ENCODE peak calls at places on chromosomes 2 and 18, in seven cellular contexts. One of them, this sample, is unnamed.
A peak's percentile ranks its signal among the peaks of the same experiment; 100 is the strongest.

GRCh38 chr2:175976758-175977157 is 25.3 kb downstream of the LNPK start:
- DNase-seq in sigmoid colon: no peak
- DNase-seq in spleen: no peak
- DNase-seq in body of pancreas: no peak
- DNase-seq in IMR-90: peak; percentile 52
- DNase-seq in CD8-positive, alpha-beta memory T cell: no peak
- DNase-seq in adrenal gland: no peak
- DNase-seq in this sample: no peak

GRCh38 chr18:53219853-53220252 is 879.9 kb downstream of the DCC start:
- DNase-seq in sigmoid colon: no peak
- DNase-seq in spleen: no peak
- DNase-seq in body of pancreas: no peak
- DNase-seq in IMR-90: no peak
- DNase-seq in CD8-positive, alpha-beta memory T cell: no peak
- DNase-seq in adrenal gland: no peak
- DNase-seq in this sample: no peak

GRCh38 chr2:52536929-52537460 is 1230.6 kb upstream of the CHAC2 start:
- DNase-seq in sigmoid colon: no peak
- DNase-seq in spleen: no peak
- DNase-seq in body of pancreas: no peak
- DNase-seq in IMR-90: peak; percentile 51
- DNase-seq in CD8-positive, alpha-beta memory T cell: no peak
- DNase-seq in adrenal gland: no peak
- DNase-seq in this sample: peak; percentile 42

GRCh38 chr2:107136749-107137148 is 250.8 kb upstream of the ST6GAL2 start:
- DNase-seq in sigmoid colon: no peak
- DNase-seq in spleen: no peak
- DNase-seq in body of pancreas: no peak
- DNase-seq in IMR-90: no peak
- DNase-seq in CD8-positive, alpha-beta memory T cell: no peak
- DNase-seq in adrenal gland: no peak
- DNase-seq in this sample: no peak

GRCh38 chr2:95073856-95074662 is 47.5 kb downstream of the MRPS5 start:
- DNase-seq in sigmoid colon: no peak
- DNase-seq in spleen: no peak
- DNase-seq in body of pancreas: no peak
- DNase-seq in IMR-90: no peak
- DNase-seq in CD8-positive, alpha-beta memory T cell: no peak
- DNase-seq in adrenal gland: no peak
- DNase-seq in this sample: no peak

GRCh38 chr2:159096896-159097295 is 128.5 kb downstream of the TANC1 start:
- DNase-seq in sigmoid colon: no peak
- DNase-seq in spleen: no peak
- DNase-seq in body of pancreas: no peak
- DNase-seq in IMR-90: no peak
- DNase-seq in CD8-positive, alpha-beta memory T cell: no peak
- DNase-seq in adrenal gland: no peak
- DNase-seq in this sample: no peak

GRCh38 chr2:65228249-65228750 is 669 bp downstream of the ACTR2 start:
- DNase-seq in sigmoid colon: no peak
- DNase-seq in spleen: no peak
- DNase-seq in body of pancreas: no peak
- DNase-seq in IMR-90: peak; percentile 39
- DNase-seq in CD8-positive, alpha-beta memory T cell: peak; percentile 61
- DNase-seq in adrenal gland: no peak
- DNase-seq in this sample: no peak

GRCh38 chr2:177254433-177255226 is 9.9 kb downstream of the NFE2L2 start:
- DNase-seq in sigmoid colon: peak; percentile 67
- DNase-seq in spleen: no peak
- DNase-seq in body of pancreas: peak; percentile 39
- DNase-seq in IMR-90: peak; percentile 52
- DNase-seq in CD8-positive, alpha-beta memory T cell: no peak
- DNase-seq in adrenal gland: no peak
- DNase-seq in this sample: peak; percentile 65

GRCh38 chr2:240460243-240460630 is 24.8 kb downstream of the GPC1 start:
- DNase-seq in sigmoid colon: peak; percentile 61
- DNase-seq in spleen: peak; percentile 67
- DNase-seq in body of pancreas: no peak
- DNase-seq in IMR-90: no peak
- DNase-seq in CD8-positive, alpha-beta memory T cell: peak; percentile 38
- DNase-seq in adrenal gland: peak; percentile 11
- DNase-seq in this sample: no peak

GRCh38 chr2:16093639-16094447 is 153.5 kb downstream of the MYCN start:
- DNase-seq in sigmoid colon: no peak
- DNase-seq in spleen: no peak
- DNase-seq in body of pancreas: peak; percentile 10
- DNase-seq in IMR-90: no peak
- DNase-seq in CD8-positive, alpha-beta memory T cell: no peak
- DNase-seq in adrenal gland: no peak
- DNase-seq in this sample: no peak

GRCh38 chr18:27715751-27716150 is 461.2 kb downstream of the CDH2 start:
- DNase-seq in sigmoid colon: no peak
- DNase-seq in spleen: no peak
- DNase-seq in body of pancreas: no peak
- DNase-seq in IMR-90: no peak
- DNase-seq in CD8-positive, alpha-beta memory T cell: no peak
- DNase-seq in adrenal gland: no peak
- DNase-seq in this sample: no peak

GRCh38 chr2:230326453-230327417 is at the start of gene SP140L:
- DNase-seq in sigmoid colon: peak; percentile 85
- DNase-seq in spleen: peak; percentile 96
- DNase-seq in body of pancreas: peak; percentile 77
- DNase-seq in IMR-90: peak; percentile 84
- DNase-seq in CD8-positive, alpha-beta memory T cell: peak; percentile 90
- DNase-seq in adrenal gland: peak; percentile 82
- DNase-seq in this sample: no peak

GRCh38 chr18:32289480-32290075 is 99.7 kb downstream of the MEP1B start:
- DNase-seq in sigmoid colon: no peak
- DNase-seq in spleen: no peak
- DNase-seq in body of pancreas: peak; percentile 67
- DNase-seq in IMR-90: peak; percentile 72
- DNase-seq in CD8-positive, alpha-beta memory T cell: no peak
- DNase-seq in adrenal gland: peak; percentile 26
- DNase-seq in this sample: peak; percentile 40

GRCh38 chr2:38147333-38148121 is 71.6 kb upstream of the CYP1B1 start:
- DNase-seq in sigmoid colon: no peak
- DNase-seq in spleen: no peak
- DNase-seq in body of pancreas: no peak
- DNase-seq in IMR-90: peak; percentile 47
- DNase-seq in CD8-positive, alpha-beta memory T cell: no peak
- DNase-seq in adrenal gland: no peak
- DNase-seq in this sample: no peak

GRCh38 chr2:172021955-172022354 is 22.2 kb downstream of the METAP1D start:
- DNase-seq in sigmoid colon: no peak
- DNase-seq in spleen: no peak
- DNase-seq in body of pancreas: no peak
- DNase-seq in IMR-90: peak; percentile 37
- DNase-seq in CD8-positive, alpha-beta memory T cell: no peak
- DNase-seq in adrenal gland: no peak
- DNase-seq in this sample: peak; percentile 27

GRCh38 chr18:28063181-28063790 is 113.6 kb downstream of the CDH2 start:
- DNase-seq in sigmoid colon: no peak
- DNase-seq in spleen: no peak
- DNase-seq in body of pancreas: no peak
- DNase-seq in IMR-90: peak; percentile 48
- DNase-seq in CD8-positive, alpha-beta memory T cell: no peak
- DNase-seq in adrenal gland: no peak
- DNase-seq in this sample: peak; percentile 45

GRCh38 chr2:11722249-11723060 is 24.0 kb upstream of the LPIN1 start:
- DNase-seq in sigmoid colon: no peak
- DNase-seq in spleen: no peak
- DNase-seq in body of pancreas: peak; percentile 35
- DNase-seq in IMR-90: no peak
- DNase-seq in CD8-positive, alpha-beta memory T cell: no peak
- DNase-seq in adrenal gland: no peak
- DNase-seq in this sample: no peak

GRCh38 chr2:54676656-54677055 is 46.8 kb upstream of the EML6 start:
- DNase-seq in sigmoid colon: no peak
- DNase-seq in spleen: no peak
- DNase-seq in body of pancreas: no peak
- DNase-seq in IMR-90: peak; percentile 73
- DNase-seq in CD8-positive, alpha-beta memory T cell: no peak
- DNase-seq in adrenal gland: no peak
- DNase-seq in this sample: no peak

GRCh38 chr18:23784811-23785245 is 95.6 kb downstream of the LAMA3 start:
- DNase-seq in sigmoid colon: no peak
- DNase-seq in spleen: no peak
- DNase-seq in body of pancreas: no peak
- DNase-seq in IMR-90: peak; percentile 93
- DNase-seq in CD8-positive, alpha-beta memory T cell: no peak
- DNase-seq in adrenal gland: no peak
- DNase-seq in this sample: no peak

GRCh38 chr2:141692829-141693228 is 438.0 kb downstream of the LRP1B start:
- DNase-seq in sigmoid colon: no peak
- DNase-seq in spleen: no peak
- DNase-seq in body of pancreas: no peak
- DNase-seq in IMR-90: no peak
- DNase-seq in CD8-positive, alpha-beta memory T cell: no peak
- DNase-seq in adrenal gland: no peak
- DNase-seq in this sample: no peak

GRCh38 chr2:96693286-96694200 is 46.3 kb downstream of the LMAN2L start:
- DNase-seq in sigmoid colon: peak; percentile 57
- DNase-seq in spleen: peak; percentile 32
- DNase-seq in body of pancreas: no peak
- DNase-seq in IMR-90: no peak
- DNase-seq in CD8-positive, alpha-beta memory T cell: no peak
- DNase-seq in adrenal gland: no peak
- DNase-seq in this sample: no peak

GRCh38 chr2:233387225-233387624 is 32.9 kb downstream of the DGKD start:
- DNase-seq in sigmoid colon: peak; percentile 78
- DNase-seq in spleen: no peak
- DNase-seq in body of pancreas: no peak
- DNase-seq in IMR-90: no peak
- DNase-seq in CD8-positive, alpha-beta memory T cell: no peak
- DNase-seq in adrenal gland: no peak
- DNase-seq in this sample: no peak
- H3K4me1 ChIP-seq in sigmoid colon: no peaks in the 10 kb centered on the region
- H3K4me1 ChIP-seq in spleen: peaks cover 71% of the 10 kb centered on the region
- H3K4me1 ChIP-seq in body of pancreas: peaks cover 13% of the 10 kb centered on the region
- H3K4me1 ChIP-seq in IMR-90: peaks cover 24% of the 10 kb centered on the region
- H3K4me1 ChIP-seq in CD8-positive, alpha-beta memory T cell: peaks cover 54% of the 10 kb centered on the region
- H3K4me1 ChIP-seq in adrenal gland: peaks cover 19% of the 10 kb centered on the region
- H3K4me1 ChIP-seq in this sample: no peaks in the 10 kb centered on the region

DNA sequence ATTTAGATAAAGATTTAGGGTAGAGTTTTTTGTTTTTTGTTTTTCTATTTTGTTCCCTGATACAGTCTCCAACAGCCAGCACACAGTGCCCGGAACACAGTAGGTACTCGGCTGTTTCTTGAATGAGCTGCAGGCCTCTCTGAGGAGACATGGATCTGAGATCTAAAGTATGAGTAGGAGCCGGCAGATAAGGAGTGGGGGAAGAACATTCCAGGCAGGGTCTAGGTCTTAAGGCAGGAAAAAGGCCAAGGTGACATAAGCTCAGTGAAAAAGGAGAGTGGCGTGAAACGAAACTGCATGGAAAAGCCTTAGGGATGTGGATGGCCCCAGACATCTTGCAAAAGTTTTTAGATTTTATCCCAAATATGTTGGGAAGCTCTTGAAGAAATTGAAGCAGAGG is 94.4 kb downstream of the ITGB1BP1 start:
- DNase-seq in sigmoid colon: no peak
- DNase-seq in spleen: no peak
- DNase-seq in body of pancreas: no peak
- DNase-seq in IMR-90: no peak
- DNase-seq in CD8-positive, alpha-beta memory T cell: no peak
- DNase-seq in adrenal gland: no peak
- DNase-seq in this sample: no peak
- H3K4me1 ChIP-seq in sigmoid colon: no peaks in the 10 kb centered on the region
- H3K4me1 ChIP-seq in spleen: peaks cover 15% of the 10 kb centered on the region
- H3K4me1 ChIP-seq in body of pancreas: no peaks in the 10 kb centered on the region
- H3K4me1 ChIP-seq in IMR-90: peaks cover 11% of the 10 kb centered on the region
- H3K4me1 ChIP-seq in CD8-positive, alpha-beta memory T cell: no peaks in the 10 kb centered on the region
- H3K4me1 ChIP-seq in adrenal gland: peaks cover 12% of the 10 kb centered on the region
- H3K4me1 ChIP-seq in this sample: no peaks in the 10 kb centered on the region

DNA sequence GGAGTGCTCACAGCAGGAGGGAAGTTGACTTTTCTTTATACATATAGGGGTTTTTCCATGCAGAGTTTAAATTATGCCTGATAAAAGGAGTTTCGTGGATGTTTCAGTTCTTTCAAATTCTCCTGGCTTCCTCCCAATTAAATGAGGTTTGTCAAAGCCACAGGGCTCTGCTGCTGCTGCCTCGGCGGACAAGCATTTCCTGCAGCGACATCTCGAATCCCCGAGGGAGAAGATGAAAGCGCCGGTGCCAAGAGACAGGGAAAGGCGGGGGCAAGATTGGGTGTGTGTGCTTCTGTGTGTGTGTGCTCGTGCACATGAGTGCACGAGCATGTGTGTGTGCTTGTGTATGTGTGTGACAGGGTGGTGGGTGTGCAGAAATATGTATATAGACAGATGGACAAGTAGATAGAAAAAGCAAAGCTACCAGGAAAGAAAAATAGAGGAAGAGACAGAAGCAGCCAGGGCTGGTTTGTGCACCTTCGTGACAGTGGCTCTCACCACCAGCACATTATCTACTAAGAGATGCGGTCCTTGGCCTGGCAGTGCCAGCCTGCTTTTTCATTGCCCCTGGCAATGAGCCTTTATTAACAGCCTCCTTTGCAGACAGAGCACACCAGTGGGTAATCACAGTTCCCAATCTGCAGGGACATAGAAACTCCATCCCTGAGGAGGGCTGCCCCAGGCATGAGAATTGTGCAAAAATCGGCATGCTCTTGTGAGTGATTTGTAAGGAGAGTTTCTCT is 76.2 kb downstream of the CDK15 start:
- DNase-seq in sigmoid colon: no peak
- DNase-seq in spleen: no peak
- DNase-seq in body of pancreas: no peak
- DNase-seq in IMR-90: peak; percentile 70
- DNase-seq in CD8-positive, alpha-beta memory T cell: no peak
- DNase-seq in adrenal gland: peak; percentile 28
- DNase-seq in this sample: peak; percentile 57
- H3K4me1 ChIP-seq in sigmoid colon: no peaks in the 10 kb centered on the region
- H3K4me1 ChIP-seq in spleen: peaks cover 29% of the 10 kb centered on the region
- H3K4me1 ChIP-seq in body of pancreas: peaks cover 11% of the 10 kb centered on the region
- H3K4me1 ChIP-seq in IMR-90: peaks cover 26% of the 10 kb centered on the region
- H3K4me1 ChIP-seq in CD8-positive, alpha-beta memory T cell: peaks cover 14% of the 10 kb centered on the region
- H3K4me1 ChIP-seq in adrenal gland: peaks cover 22% of the 10 kb centered on the region
- H3K4me1 ChIP-seq in this sample: no peaks in the 10 kb centered on the region

GRCh38 chr2:64222942-64223511 is 78.8 kb upstream of the PELI1 start:
- DNase-seq in sigmoid colon: no peak
- DNase-seq in spleen: no peak
- DNase-seq in body of pancreas: no peak
- DNase-seq in IMR-90: no peak
- DNase-seq in CD8-positive, alpha-beta memory T cell: no peak
- DNase-seq in adrenal gland: no peak
- DNase-seq in this sample: no peak

GRCh38 chr2:64228126-64228678 is 84.0 kb upstream of the PELI1 start:
- DNase-seq in sigmoid colon: peak; percentile 92
- DNase-seq in spleen: peak; percentile 97
- DNase-seq in body of pancreas: peak; percentile 80
- DNase-seq in IMR-90: peak; percentile 53
- DNase-seq in CD8-positive, alpha-beta memory T cell: peak; percentile 53
- DNase-seq in adrenal gland: peak; percentile 78
- DNase-seq in this sample: peak; percentile 90

GRCh38 chr2:64226611-64227010 is 82.4 kb upstream of the PELI1 start:
- DNase-seq in sigmoid colon: no peak
- DNase-seq in spleen: no peak
- DNase-seq in body of pancreas: no peak
- DNase-seq in IMR-90: no peak
- DNase-seq in CD8-positive, alpha-beta memory T cell: no peak
- DNase-seq in adrenal gland: no peak
- DNase-seq in this sample: no peak

GRCh38 chr2:64227603-64228125 is 83.4 kb upstream of the PELI1 start:
- DNase-seq in sigmoid colon: no peak
- DNase-seq in spleen: no peak
- DNase-seq in body of pancreas: no peak
- DNase-seq in IMR-90: no peak
- DNase-seq in CD8-positive, alpha-beta memory T cell: no peak
- DNase-seq in adrenal gland: no peak
- DNase-seq in this sample: no peak

GRCh38 chr2:64225491-64225890 is 81.3 kb upstream of the PELI1 start:
- DNase-seq in sigmoid colon: no peak
- DNase-seq in spleen: no peak
- DNase-seq in body of pancreas: no peak
- DNase-seq in IMR-90: no peak
- DNase-seq in CD8-positive, alpha-beta memory T cell: no peak
- DNase-seq in adrenal gland: no peak
- DNase-seq in this sample: no peak
- H3K4me1 ChIP-seq in sigmoid colon: no peaks in the 10 kb centered on the region
- H3K4me1 ChIP-seq in spleen: peaks cover 55% of the 10 kb centered on the region
- H3K4me1 ChIP-seq in body of pancreas: peaks cover 24% of the 10 kb centered on the region
- H3K4me1 ChIP-seq in IMR-90: no peaks in the 10 kb centered on the region
- H3K4me1 ChIP-seq in CD8-positive, alpha-beta memory T cell: peaks cover 16% of the 10 kb centered on the region
- H3K4me1 ChIP-seq in adrenal gland: peaks cover 31% of the 10 kb centered on the region
- H3K4me1 ChIP-seq in this sample: peaks cover 20% of the 10 kb centered on the region

This sample was measured in HAP-1.